ENCODE peak calls at places on chromosomes 16 and 17, in eight cellular contexts. One of them, this sample, is unnamed.
A peak's percentile ranks its signal among the peaks of the same experiment; 100 is the strongest.

GRCh38 chr16:24977673-24978065 is 37.5 kb downstream of the ARHGAP17 start:
- DNase-seq in kidney: no peak
- DNase-seq in mammary epithelial cell: no peak
- DNase-seq in cardiac fibroblast: peak; percentile 88
- DNase-seq in fibroblast of pulmonary artery: peak; percentile 87
- DNase-seq in esophagus squamous epithelium: no peak
- DNase-seq in colonic mucosa: no peak
- DNase-seq in heart right ventricle: no peak
- DNase-seq in this sample: peak; percentile 58

GRCh38 chr17:13182854-13183253 is 165.0 kb upstream of the ELAC2 start:
- DNase-seq in kidney: no peak
- DNase-seq in mammary epithelial cell: no peak
- DNase-seq in cardiac fibroblast: no peak
- DNase-seq in fibroblast of pulmonary artery: no peak
- DNase-seq in esophagus squamous epithelium: no peak
- DNase-seq in colonic mucosa: peak; percentile 21
- DNase-seq in heart right ventricle: no peak
- DNase-seq in this sample: no peak

GRCh38 chr17:3961564-3962047 is 2.6 kb downstream of the ATP2A3 start:
- DNase-seq in kidney: peak; percentile 73
- DNase-seq in mammary epithelial cell: no peak
- DNase-seq in cardiac fibroblast: no peak
- DNase-seq in fibroblast of pulmonary artery: no peak
- DNase-seq in esophagus squamous epithelium: peak; percentile 40
- DNase-seq in colonic mucosa: peak; percentile 74
- DNase-seq in heart right ventricle: no peak
- DNase-seq in this sample: no peak

GRCh38 chr17:75896360-75897075 is at the start of gene TRIM65:
- DNase-seq in kidney: peak; percentile 96
- DNase-seq in mammary epithelial cell: peak; percentile 75
- DNase-seq in cardiac fibroblast: peak; percentile 81
- DNase-seq in fibroblast of pulmonary artery: peak; percentile 71
- DNase-seq in esophagus squamous epithelium: no peak
- DNase-seq in colonic mucosa: peak; percentile 84
- DNase-seq in heart right ventricle: peak; percentile 85
- DNase-seq in this sample: no peak

GRCh38 chr16:2070576-2071453 is 23.0 kb downstream of the TSC2 start:
- DNase-seq in kidney: no peak
- DNase-seq in mammary epithelial cell: no peak
- DNase-seq in cardiac fibroblast: no peak
- DNase-seq in fibroblast of pulmonary artery: no peak
- DNase-seq in esophagus squamous epithelium: no peak
- DNase-seq in colonic mucosa: no peak
- DNase-seq in heart right ventricle: no peak
- DNase-seq in this sample: no peak

GRCh38 chr16:12132850-12133249 is 156.3 kb downstream of the SNX29 start:
- DNase-seq in kidney: no peak
- DNase-seq in mammary epithelial cell: no peak
- DNase-seq in cardiac fibroblast: peak; percentile 5
- DNase-seq in fibroblast of pulmonary artery: no peak
- DNase-seq in esophagus squamous epithelium: no peak
- DNase-seq in colonic mucosa: no peak
- DNase-seq in heart right ventricle: no peak
- DNase-seq in this sample: no peak

GRCh38 chr16:80682435-80683070 is 121.8 kb downstream of the CDYL2 start:
- DNase-seq in kidney: no peak
- DNase-seq in mammary epithelial cell: no peak
- DNase-seq in cardiac fibroblast: peak; percentile 57
- DNase-seq in fibroblast of pulmonary artery: peak; percentile 76
- DNase-seq in esophagus squamous epithelium: no peak
- DNase-seq in colonic mucosa: no peak
- DNase-seq in heart right ventricle: no peak
- DNase-seq in this sample: peak; percentile 59

GRCh38 chr16:7333326-7333725 is 681 bp downstream of the RBFOX1 start:
- DNase-seq in kidney: no peak
- DNase-seq in mammary epithelial cell: no peak
- DNase-seq in cardiac fibroblast: no peak
- DNase-seq in fibroblast of pulmonary artery: no peak
- DNase-seq in esophagus squamous epithelium: no peak
- DNase-seq in colonic mucosa: no peak
- DNase-seq in heart right ventricle: no peak
- DNase-seq in this sample: no peak

GRCh38 chr17:43779145-43780125 is 658 bp upstream of the DUSP3 start:
- DNase-seq in kidney: no peak
- DNase-seq in mammary epithelial cell: no peak
- DNase-seq in cardiac fibroblast: no peak
- DNase-seq in fibroblast of pulmonary artery: peak; percentile 34
- DNase-seq in esophagus squamous epithelium: no peak
- DNase-seq in colonic mucosa: no peak
- DNase-seq in heart right ventricle: no peak
- DNase-seq in this sample: no peak

GRCh38 chr16:90008708-90009145 is 10.5 kb downstream of the DBNDD1 start:
- DNase-seq in kidney: no peak
- DNase-seq in mammary epithelial cell: no peak
- DNase-seq in cardiac fibroblast: no peak
- DNase-seq in fibroblast of pulmonary artery: no peak
- DNase-seq in esophagus squamous epithelium: no peak
- DNase-seq in colonic mucosa: no peak
- DNase-seq in heart right ventricle: no peak
- DNase-seq in this sample: no peak

GRCh38 chr17:50274142-50274944 is at the start of gene TMEM92:
- DNase-seq in kidney: peak; percentile 75
- DNase-seq in mammary epithelial cell: no peak
- DNase-seq in cardiac fibroblast: no peak
- DNase-seq in fibroblast of pulmonary artery: no peak
- DNase-seq in esophagus squamous epithelium: no peak
- DNase-seq in colonic mucosa: peak; percentile 91
- DNase-seq in heart right ventricle: no peak
- DNase-seq in this sample: no peak
- H3K4me3 ChIP-seq in kidney: no peak within 1 kb of the TSS
- H3K4me3 ChIP-seq in mammary epithelial cell: peak within 1 kb of the TSS; percentile 69
- H3K4me3 ChIP-seq in cardiac fibroblast: peak within 1 kb of the TSS; percentile 26
- H3K4me3 ChIP-seq in fibroblast of pulmonary artery: peak within 1 kb of the TSS; percentile 62
- H3K4me3 ChIP-seq in esophagus squamous epithelium: peak within 1 kb of the TSS; percentile 46
- H3K4me3 ChIP-seq in colonic mucosa: peak within 1 kb of the TSS; percentile 54
- H3K4me3 ChIP-seq in heart right ventricle: no peak within 1 kb of the TSS
- H3K4me3 ChIP-seq in this sample: peak within 1 kb of the TSS; percentile 67

GRCh38 chr16:77721752-77722314 is 481 bp upstream of the NUDT7 start:
- DNase-seq in kidney: no peak
- DNase-seq in mammary epithelial cell: no peak
- DNase-seq in cardiac fibroblast: no peak
- DNase-seq in fibroblast of pulmonary artery: no peak
- DNase-seq in esophagus squamous epithelium: no peak
- DNase-seq in colonic mucosa: no peak
- DNase-seq in heart right ventricle: no peak
- DNase-seq in this sample: no peak

GRCh38 chr16:77723108-77723514 is 797 bp downstream of the NUDT7 start:
- DNase-seq in kidney: no peak
- DNase-seq in mammary epithelial cell: peak; percentile 14
- DNase-seq in cardiac fibroblast: peak; percentile 64
- DNase-seq in fibroblast of pulmonary artery: peak; percentile 74
- DNase-seq in esophagus squamous epithelium: no peak
- DNase-seq in colonic mucosa: peak; percentile 30
- DNase-seq in heart right ventricle: peak; percentile 22
- DNase-seq in this sample: no peak

GRCh38 chr16:77724174-77724573 is 1.9 kb downstream of the NUDT7 start:
- DNase-seq in kidney: no peak
- DNase-seq in mammary epithelial cell: no peak
- DNase-seq in cardiac fibroblast: no peak
- DNase-seq in fibroblast of pulmonary artery: no peak
- DNase-seq in esophagus squamous epithelium: no peak
- DNase-seq in colonic mucosa: no peak
- DNase-seq in heart right ventricle: no peak
- DNase-seq in this sample: no peak

GRCh38 chr16:77722315-77723107 is at the start of gene NUDT7:
- DNase-seq in kidney: peak; percentile 100
- DNase-seq in mammary epithelial cell: peak; percentile 94
- DNase-seq in cardiac fibroblast: peak; percentile 98
- DNase-seq in fibroblast of pulmonary artery: peak; percentile 97
- DNase-seq in esophagus squamous epithelium: peak; percentile 94
- DNase-seq in colonic mucosa: peak; percentile 99
- DNase-seq in heart right ventricle: peak; percentile 99
- DNase-seq in this sample: peak; percentile 74
- TF ChIP-seq CTCF in kidney: no peak
- TF ChIP-seq CTCF in mammary epithelial cell: peak; percentile 33
- TF ChIP-seq CTCF in cardiac fibroblast: no peak
- TF ChIP-seq CTCF in fibroblast of pulmonary artery: peak; percentile 16
- TF ChIP-seq CTCF in esophagus squamous epithelium: no peak
- TF ChIP-seq CTCF in colonic mucosa: no peak
- TF ChIP-seq CTCF in heart right ventricle: no peak
- TF ChIP-seq CTCF in this sample: peak; percentile 23

GRCh38 chr17:34414338-34414737 is 51.3 kb upstream of the CCL1 start:
- DNase-seq in kidney: no peak
- DNase-seq in mammary epithelial cell: no peak
- DNase-seq in cardiac fibroblast: no peak
- DNase-seq in fibroblast of pulmonary artery: no peak
- DNase-seq in esophagus squamous epithelium: no peak
- DNase-seq in colonic mucosa: no peak
- DNase-seq in heart right ventricle: no peak
- DNase-seq in this sample: no peak

GRCh38 chr17:34412022-34412421 is 49.0 kb upstream of the CCL1 start:
- DNase-seq in kidney: no peak
- DNase-seq in mammary epithelial cell: no peak
- DNase-seq in cardiac fibroblast: no peak
- DNase-seq in fibroblast of pulmonary artery: no peak
- DNase-seq in esophagus squamous epithelium: no peak
- DNase-seq in colonic mucosa: no peak
- DNase-seq in heart right ventricle: no peak
- DNase-seq in this sample: no peak

GRCh38 chr17:34412534-34412933 is 49.5 kb upstream of the CCL1 start:
- DNase-seq in kidney: no peak
- DNase-seq in mammary epithelial cell: no peak
- DNase-seq in cardiac fibroblast: no peak
- DNase-seq in fibroblast of pulmonary artery: no peak
- DNase-seq in esophagus squamous epithelium: no peak
- DNase-seq in colonic mucosa: no peak
- DNase-seq in heart right ventricle: no peak
- DNase-seq in this sample: no peak

GRCh38 chr17:34412965-34413441 is 50.0 kb upstream of the CCL1 start:
- DNase-seq in kidney: no peak
- DNase-seq in mammary epithelial cell: no peak
- DNase-seq in cardiac fibroblast: peak; percentile 25
- DNase-seq in fibroblast of pulmonary artery: peak; percentile 76
- DNase-seq in esophagus squamous epithelium: no peak
- DNase-seq in colonic mucosa: no peak
- DNase-seq in heart right ventricle: no peak
- DNase-seq in this sample: no peak

DNA sequence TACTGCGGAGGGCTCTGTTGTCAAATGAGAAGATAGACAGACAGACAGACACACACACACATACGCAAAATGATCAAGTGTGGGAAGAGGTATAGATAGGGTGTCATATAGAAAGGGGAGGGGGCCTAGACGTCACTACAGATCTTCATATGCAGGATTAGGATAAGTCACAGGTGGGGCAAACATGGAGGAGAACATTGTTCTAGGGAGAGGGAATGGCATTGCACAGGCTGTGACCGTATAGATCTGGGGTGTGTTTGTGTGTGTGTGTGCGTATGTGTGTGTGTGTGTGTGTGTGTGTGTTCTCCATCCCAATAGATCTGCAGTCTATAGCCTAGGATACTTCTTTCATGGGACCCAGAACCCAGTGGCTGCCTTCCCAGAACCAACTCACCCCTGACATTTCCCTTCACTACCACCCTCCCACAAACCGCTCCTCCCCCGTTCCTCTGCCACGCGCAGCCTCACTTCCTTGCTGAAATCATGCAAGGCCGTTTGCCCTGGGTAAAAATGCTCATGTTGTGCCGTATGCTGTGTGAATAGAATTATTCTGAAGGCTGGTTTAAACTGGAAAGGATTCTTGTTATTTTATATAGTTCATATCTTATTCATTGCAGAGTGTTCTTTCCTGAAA is 50.5 kb upstream of the CCL1 start:
- DNase-seq in kidney: no peak
- DNase-seq in mammary epithelial cell: no peak
- DNase-seq in cardiac fibroblast: peak; percentile 16
- DNase-seq in fibroblast of pulmonary artery: peak; percentile 25
- DNase-seq in esophagus squamous epithelium: no peak
- DNase-seq in colonic mucosa: no peak
- DNase-seq in heart right ventricle: no peak
- DNase-seq in this sample: no peak
- H3K4me3 ChIP-seq in kidney: no peak overlapping the region
- H3K4me3 ChIP-seq in mammary epithelial cell: no peak overlapping the region
- H3K4me3 ChIP-seq in cardiac fibroblast: no peak overlapping the region
- H3K4me3 ChIP-seq in fibroblast of pulmonary artery: no peak overlapping the region
- H3K4me3 ChIP-seq in esophagus squamous epithelium: no peak overlapping the region
- H3K4me3 ChIP-seq in colonic mucosa: no peak overlapping the region
- H3K4me3 ChIP-seq in heart right ventricle: no peak overlapping the region
- H3K4me3 ChIP-seq in this sample: no peak overlapping the region

GRCh38 chr16:9689597-9689996 is 492.6 kb downstream of the GRIN2A start:
- DNase-seq in kidney: no peak
- DNase-seq in mammary epithelial cell: no peak
- DNase-seq in cardiac fibroblast: no peak
- DNase-seq in fibroblast of pulmonary artery: no peak
- DNase-seq in esophagus squamous epithelium: no peak
- DNase-seq in colonic mucosa: no peak
- DNase-seq in heart right ventricle: no peak
- DNase-seq in this sample: no peak

DNA sequence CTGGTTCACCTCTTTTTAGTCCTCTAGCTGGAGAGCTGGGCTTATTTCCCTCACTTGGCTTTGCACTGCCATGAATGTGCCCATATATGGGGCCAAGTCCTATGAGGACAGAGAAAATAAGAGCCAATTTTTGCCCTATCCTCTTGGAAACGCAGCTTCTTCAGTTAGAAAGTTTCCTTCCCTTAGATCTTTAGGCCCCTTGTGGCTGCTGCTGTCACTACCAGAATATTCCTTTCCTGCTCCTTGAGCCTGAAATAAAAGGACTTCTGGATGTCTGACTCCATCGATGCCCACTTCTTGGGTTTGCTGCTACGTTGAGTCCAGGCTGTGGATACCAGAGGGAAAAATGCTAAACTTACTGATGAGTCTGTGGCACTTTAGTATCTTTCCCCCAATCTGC is 487.1 kb downstream of the GRIN2A start:
- DNase-seq in kidney: no peak
- DNase-seq in mammary epithelial cell: no peak
- DNase-seq in cardiac fibroblast: no peak
- DNase-seq in fibroblast of pulmonary artery: no peak
- DNase-seq in esophagus squamous epithelium: no peak
- DNase-seq in colonic mucosa: no peak
- DNase-seq in heart right ventricle: no peak
- DNase-seq in this sample: no peak
- TF ChIP-seq CTCF in kidney: no peak
- TF ChIP-seq CTCF in mammary epithelial cell: no peak
- TF ChIP-seq CTCF in cardiac fibroblast: no peak
- TF ChIP-seq CTCF in fibroblast of pulmonary artery: no peak
- TF ChIP-seq CTCF in esophagus squamous epithelium: no peak
- TF ChIP-seq CTCF in colonic mucosa: no peak
- TF ChIP-seq CTCF in heart right ventricle: no peak
- TF ChIP-seq CTCF in this sample: no peak

DNA sequence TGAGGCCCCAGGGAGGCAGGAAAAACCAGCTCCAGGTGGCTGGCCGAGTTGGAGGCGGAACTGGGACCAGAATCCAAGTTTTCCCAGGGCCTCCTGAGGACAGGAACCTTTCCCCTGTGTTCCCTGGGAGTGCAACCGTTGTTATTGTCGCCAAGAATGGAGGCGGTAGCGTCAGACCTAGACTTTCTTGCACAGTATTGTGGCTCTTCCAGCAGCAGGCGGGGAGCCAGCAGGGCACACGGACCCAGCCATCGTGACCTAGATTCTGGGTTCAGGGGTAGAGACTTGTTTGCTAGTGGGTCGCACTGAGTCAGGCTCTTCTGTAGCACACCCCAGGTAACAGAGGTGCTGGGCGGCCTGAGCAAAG is 667 bp upstream of the KIF19 start:
- DNase-seq in kidney: no peak
- DNase-seq in mammary epithelial cell: no peak
- DNase-seq in cardiac fibroblast: no peak
- DNase-seq in fibroblast of pulmonary artery: no peak
- DNase-seq in esophagus squamous epithelium: no peak
- DNase-seq in colonic mucosa: no peak
- DNase-seq in heart right ventricle: peak; percentile 21
- DNase-seq in this sample: no peak
- H3K4me3 ChIP-seq in kidney: no peak overlapping the region
- H3K4me3 ChIP-seq in mammary epithelial cell: no peak overlapping the region
- H3K4me3 ChIP-seq in cardiac fibroblast: no peak overlapping the region
- H3K4me3 ChIP-seq in fibroblast of pulmonary artery: no peak overlapping the region
- H3K4me3 ChIP-seq in esophagus squamous epithelium: no peak overlapping the region
- H3K4me3 ChIP-seq in colonic mucosa: peak overlapping the region; percentile 27
- H3K4me3 ChIP-seq in heart right ventricle: no peak overlapping the region
- H3K4me3 ChIP-seq in this sample: no peak overlapping the region

This sample was measured in AG04449.